ENCODE peak calls at places on chromosomes 11 and 22, in five cellular contexts. One of them, this sample, is unnamed.

GRCh38 chr22:20155330-20156041 is 4.6 kb upstream of the CCDC188 start:
- DNase-seq in AG04450: no peak
- DNase-seq in foreskin fibroblast: peak
- DNase-seq in BJ: no peak
- DNase-seq in heart left ventricle: peak
- DNase-seq in this sample: no peak

GRCh38 chr11:125063429-125064043 is 431 bp downstream of the SLC37A2 start:
- DNase-seq in AG04450: no peak
- DNase-seq in foreskin fibroblast: no peak
- DNase-seq in BJ: no peak
- DNase-seq in heart left ventricle: no peak
- DNase-seq in this sample: no peak

GRCh38 chr11:104547996-104548661 is 350.1 kb downstream of the CASP12 start:
- DNase-seq in AG04450: no peak
- DNase-seq in foreskin fibroblast: peak
- DNase-seq in BJ: no peak
- DNase-seq in heart left ventricle: no peak
- DNase-seq in this sample: no peak

GRCh38 chr11:45092901-45093760 is 53.3 kb upstream of the PRDM11 start:
- DNase-seq in AG04450: no peak
- DNase-seq in foreskin fibroblast: no peak
- DNase-seq in BJ: no peak
- DNase-seq in heart left ventricle: no peak
- DNase-seq in this sample: peak

GRCh38 chr11:20397281-20397680 is 9.8 kb downstream of the PRMT3 start:
- DNase-seq in AG04450: peak
- DNase-seq in foreskin fibroblast: peak
- DNase-seq in BJ: no peak
- DNase-seq in heart left ventricle: no peak
- DNase-seq in this sample: peak

GRCh38 chr11:67240575-67241389 is 25.5 kb upstream of the GRK2 start:
- DNase-seq in AG04450: peak
- DNase-seq in foreskin fibroblast: peak
- DNase-seq in BJ: peak
- DNase-seq in heart left ventricle: peak
- DNase-seq in this sample: peak

GRCh38 chr11:65811764-65812475 is 21.8 kb upstream of the SNX32 start:
- DNase-seq in AG04450: no peak
- DNase-seq in foreskin fibroblast: no peak
- DNase-seq in BJ: no peak
- DNase-seq in heart left ventricle: no peak
- DNase-seq in this sample: no peak

GRCh38 chr11:30479899-30480298 is 106.3 kb downstream of the MPPED2 start:
- DNase-seq in AG04450: no peak
- DNase-seq in foreskin fibroblast: no peak
- DNase-seq in BJ: no peak
- DNase-seq in heart left ventricle: no peak
- DNase-seq in this sample: no peak

GRCh38 chr11:126742582-126742981 is 258.0 kb downstream of the KIRREL3 start:
- DNase-seq in AG04450: no peak
- DNase-seq in foreskin fibroblast: no peak
- DNase-seq in BJ: no peak
- DNase-seq in heart left ventricle: no peak
- DNase-seq in this sample: no peak

GRCh38 chr22:45428391-45429385 is 15.2 kb downstream of the RIBC2 start:
- DNase-seq in AG04450: no peak
- DNase-seq in foreskin fibroblast: no peak
- DNase-seq in BJ: no peak
- DNase-seq in heart left ventricle: no peak
- DNase-seq in this sample: no peak

GRCh38 chr11:13896175-13896989 is 66.1 kb upstream of the SPON1 start:
- DNase-seq in AG04450: no peak
- DNase-seq in foreskin fibroblast: peak
- DNase-seq in BJ: no peak
- DNase-seq in heart left ventricle: no peak
- DNase-seq in this sample: no peak

GRCh38 chr11:67057410-67057757 is 737 bp downstream of the RHOD start:
- DNase-seq in AG04450: no peak
- DNase-seq in foreskin fibroblast: peak
- DNase-seq in BJ: no peak
- DNase-seq in heart left ventricle: no peak
- DNase-seq in this sample: no peak

GRCh38 chr11:47376543-47377371 is 1.6 kb downstream of the SPI1 start:
- DNase-seq in AG04450: no peak
- DNase-seq in foreskin fibroblast: no peak
- DNase-seq in BJ: no peak
- DNase-seq in heart left ventricle: peak
- DNase-seq in this sample: no peak

GRCh38 chr11:28366549-28367341 is 258.6 kb downstream of the METTL15 start:
- DNase-seq in AG04450: peak
- DNase-seq in foreskin fibroblast: peak
- DNase-seq in BJ: no peak
- DNase-seq in heart left ventricle: no peak
- DNase-seq in this sample: no peak

GRCh38 chr11:9601041-9601875 is 27.8 kb downstream of the WEE1 start:
- DNase-seq in AG04450: peak
- DNase-seq in foreskin fibroblast: peak
- DNase-seq in BJ: no peak
- DNase-seq in heart left ventricle: peak
- DNase-seq in this sample: peak

GRCh38 chr22:42173183-42173926 is 42.7 kb upstream of the CYP2D6 start:
- DNase-seq in AG04450: no peak
- DNase-seq in foreskin fibroblast: no peak
- DNase-seq in BJ: no peak
- DNase-seq in heart left ventricle: no peak
- DNase-seq in this sample: no peak

GRCh38 chr11:36034572-36035331 is 90.9 kb downstream of the LDLRAD3 start:
- DNase-seq in AG04450: peak
- DNase-seq in foreskin fibroblast: peak
- DNase-seq in BJ: peak
- DNase-seq in heart left ventricle: no peak
- DNase-seq in this sample: no peak

DNA sequence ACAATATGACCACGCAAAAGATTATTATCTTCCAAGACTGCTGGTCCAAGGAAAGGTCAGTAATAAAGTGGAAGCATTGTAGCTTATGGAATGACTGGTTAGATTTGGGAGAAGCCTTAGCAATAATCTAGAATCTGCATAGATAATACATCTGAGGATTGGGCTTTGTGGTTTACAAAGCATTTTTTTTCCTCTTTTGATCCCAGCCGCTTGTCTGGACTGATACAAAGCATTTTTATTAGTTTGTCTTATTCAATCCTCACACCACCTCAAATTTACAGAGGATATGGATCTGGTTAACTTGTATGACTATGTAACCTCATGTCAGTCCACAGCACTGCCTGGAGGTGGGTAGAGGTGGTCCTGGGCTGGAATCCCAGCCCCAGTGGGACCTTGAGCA is 990 bp upstream of the THRSP start:
- DNase-seq in AG04450: no peak
- DNase-seq in foreskin fibroblast: no peak
- DNase-seq in BJ: no peak
- DNase-seq in heart left ventricle: no peak
- DNase-seq in this sample: no peak
- H3K4me3 ChIP-seq in AG04450: no peak
- H3K4me3 ChIP-seq in foreskin fibroblast: no peak
- H3K4me3 ChIP-seq in BJ: no peak
- H3K4me3 ChIP-seq in heart left ventricle: no peak
- H3K4me3 ChIP-seq in this sample: no peak

DNA sequence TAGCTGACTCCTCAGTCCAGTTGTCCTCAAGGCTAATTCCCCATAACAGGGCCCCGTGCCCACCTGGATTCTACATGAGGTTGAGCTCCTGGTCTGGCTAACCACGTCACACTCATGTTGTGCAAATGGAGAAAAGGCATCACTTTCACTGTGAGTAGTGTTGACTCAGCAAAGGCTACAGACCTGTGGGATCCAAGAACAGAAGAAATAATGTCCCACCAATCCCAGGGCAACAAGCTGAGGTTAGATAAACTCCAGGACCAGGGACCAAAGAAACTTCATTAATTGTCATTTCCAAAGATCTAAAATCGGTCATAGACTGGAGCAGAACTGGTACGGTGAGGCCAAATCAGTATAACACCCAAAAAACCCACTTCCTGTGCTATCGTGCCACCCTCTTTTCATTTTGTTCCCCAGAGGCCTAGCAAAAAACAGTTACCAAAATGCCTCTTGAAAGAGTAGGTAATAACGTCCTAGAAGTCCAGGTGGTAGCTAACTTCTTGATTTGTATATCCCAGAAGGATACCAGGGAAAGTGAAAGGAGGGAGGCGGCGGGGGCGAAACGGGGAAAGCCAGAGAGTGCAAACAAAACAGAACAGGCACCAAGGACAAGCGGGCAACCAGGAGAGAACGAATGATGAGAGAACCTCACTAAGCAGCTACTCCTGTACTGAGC is 1.4 kb downstream of the PCSK7 start:
- DNase-seq in AG04450: no peak
- DNase-seq in foreskin fibroblast: no peak
- DNase-seq in BJ: no peak
- DNase-seq in heart left ventricle: no peak
- DNase-seq in this sample: peak
- H3K4me3 ChIP-seq in AG04450: peak
- H3K4me3 ChIP-seq in foreskin fibroblast: peak
- H3K4me3 ChIP-seq in BJ: no peak
- H3K4me3 ChIP-seq in heart left ventricle: no peak
- H3K4me3 ChIP-seq in this sample: peak

GRCh38 chr22:29912141-29912540 is 29.2 kb downstream of the MTMR3 start:
- DNase-seq in AG04450: no peak
- DNase-seq in foreskin fibroblast: no peak
- DNase-seq in BJ: no peak
- DNase-seq in heart left ventricle: no peak
- DNase-seq in this sample: no peak

GRCh38 chr22:29914991-29915390 is 32.0 kb downstream of the MTMR3 start:
- DNase-seq in AG04450: no peak
- DNase-seq in foreskin fibroblast: no peak
- DNase-seq in BJ: no peak
- DNase-seq in heart left ventricle: no peak
- DNase-seq in this sample: no peak

GRCh38 chr22:29916007-29916544 is 33.1 kb downstream of the MTMR3 start:
- DNase-seq in AG04450: peak
- DNase-seq in foreskin fibroblast: peak
- DNase-seq in BJ: no peak
- DNase-seq in heart left ventricle: no peak
- DNase-seq in this sample: no peak

GRCh38 chr22:29914165-29914564 is 31.2 kb downstream of the MTMR3 start:
- DNase-seq in AG04450: peak
- DNase-seq in foreskin fibroblast: peak
- DNase-seq in BJ: peak
- DNase-seq in heart left ventricle: no peak
- DNase-seq in this sample: no peak

GRCh38 chr22:29912605-29913398 is 29.8 kb downstream of the MTMR3 start:
- DNase-seq in AG04450: peak
- DNase-seq in foreskin fibroblast: peak
- DNase-seq in BJ: peak
- DNase-seq in heart left ventricle: no peak
- DNase-seq in this sample: no peak
- H3K4me3 ChIP-seq in AG04450: no peak
- H3K4me3 ChIP-seq in foreskin fibroblast: no peak
- H3K4me3 ChIP-seq in BJ: no peak
- H3K4me3 ChIP-seq in heart left ventricle: no peak
- H3K4me3 ChIP-seq in this sample: no peak

DNA sequence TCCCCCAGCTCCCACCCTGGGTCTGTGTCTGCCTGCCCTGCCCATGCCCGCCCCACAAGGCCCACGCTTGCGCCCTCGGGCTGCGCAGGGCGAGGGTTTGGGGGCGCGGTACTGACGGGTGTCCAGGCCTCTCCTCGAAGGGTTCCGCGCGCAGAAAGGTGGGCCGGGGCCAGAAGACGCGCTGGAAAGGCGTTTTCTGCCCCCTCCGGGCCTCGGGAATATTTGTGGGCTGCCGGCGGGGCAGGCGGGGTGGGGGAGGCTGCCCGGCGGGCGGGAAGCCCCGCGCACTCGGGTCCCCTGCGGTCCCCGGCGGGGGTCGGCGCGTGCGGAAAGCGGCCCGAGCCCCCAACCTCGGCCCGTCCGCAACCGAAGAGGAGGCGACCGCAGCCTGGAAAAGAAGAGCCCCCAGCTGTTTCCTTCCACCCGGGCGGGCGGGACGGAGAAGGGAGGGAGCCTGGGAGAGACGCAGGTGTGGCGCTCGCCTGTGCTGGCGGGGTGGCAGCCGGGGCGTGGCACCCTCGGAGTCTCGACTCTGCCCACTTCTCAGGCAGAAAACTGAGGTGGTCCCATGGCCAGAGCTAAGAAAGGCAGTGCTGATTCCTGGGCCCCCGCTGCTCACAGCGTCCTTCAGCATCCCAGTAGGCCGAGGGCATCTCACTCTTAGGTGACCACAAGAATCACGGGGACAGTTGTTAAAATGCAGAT is 59.0 kb downstream of the THAP12 start:
- DNase-seq in AG04450: no peak
- DNase-seq in foreskin fibroblast: no peak
- DNase-seq in BJ: no peak
- DNase-seq in heart left ventricle: no peak
- DNase-seq in this sample: no peak
- H3K4me3 ChIP-seq in AG04450: no peak
- H3K4me3 ChIP-seq in foreskin fibroblast: no peak
- H3K4me3 ChIP-seq in BJ: no peak
- H3K4me3 ChIP-seq in heart left ventricle: no peak
- H3K4me3 ChIP-seq in this sample: no peak

DNA sequence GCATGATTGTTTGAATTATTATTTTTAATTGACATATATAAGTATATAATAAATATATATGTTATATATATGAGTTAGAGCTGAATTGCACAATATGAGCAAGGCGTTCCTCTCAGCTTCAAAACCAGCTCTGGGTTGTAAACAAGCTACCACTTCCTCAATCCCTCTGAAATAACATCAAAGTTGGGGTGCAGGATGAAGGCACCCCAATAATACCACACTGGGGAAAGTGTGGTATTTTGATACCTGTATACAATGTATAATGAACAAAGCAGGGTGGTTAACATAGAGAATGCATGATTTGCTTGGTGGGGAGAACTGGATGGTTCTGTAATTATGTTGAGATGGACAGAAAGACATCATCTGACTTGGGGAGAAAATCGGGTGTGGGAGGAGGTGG is 1.7 kb upstream of the SORL1 start:
- DNase-seq in AG04450: no peak
- DNase-seq in foreskin fibroblast: no peak
- DNase-seq in BJ: no peak
- DNase-seq in heart left ventricle: no peak
- DNase-seq in this sample: no peak
- H3K4me3 ChIP-seq in AG04450: no peak
- H3K4me3 ChIP-seq in foreskin fibroblast: no peak
- H3K4me3 ChIP-seq in BJ: no peak
- H3K4me3 ChIP-seq in heart left ventricle: no peak
- H3K4me3 ChIP-seq in this sample: no peak

GRCh38 chr11:63762662-63763505 is 5.7 kb downstream of the ZFTA start:
- DNase-seq in AG04450: no peak
- DNase-seq in foreskin fibroblast: peak
- DNase-seq in BJ: no peak
- DNase-seq in heart left ventricle: peak
- DNase-seq in this sample: no peak
- H3K4me3 ChIP-seq in AG04450: no peak
- H3K4me3 ChIP-seq in foreskin fibroblast: no peak
- H3K4me3 ChIP-seq in BJ: no peak
- H3K4me3 ChIP-seq in heart left ventricle: peak
- H3K4me3 ChIP-seq in this sample: no peak

DNA sequence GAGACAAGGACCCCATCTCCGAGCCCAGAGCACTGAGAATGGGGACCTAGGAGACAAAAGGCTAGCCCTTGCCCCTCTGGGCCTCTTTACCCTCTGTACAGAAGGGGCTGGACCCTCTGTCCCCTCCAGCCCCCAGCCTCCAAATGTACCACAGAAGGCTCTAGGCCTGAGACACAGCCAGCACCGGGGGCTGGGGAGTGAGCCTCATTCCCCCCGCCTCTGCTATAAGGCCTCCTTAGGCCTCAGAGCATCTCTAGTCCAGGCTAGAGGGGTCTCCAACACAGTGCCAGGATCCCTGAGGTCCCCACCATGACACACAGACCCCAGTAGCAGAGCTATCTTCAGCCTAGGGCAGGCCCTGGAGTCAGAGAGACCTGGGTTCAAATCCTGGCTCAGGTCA is 4.8 kb downstream of the SMTN start:
- DNase-seq in AG04450: no peak
- DNase-seq in foreskin fibroblast: no peak
- DNase-seq in BJ: no peak
- DNase-seq in heart left ventricle: no peak
- DNase-seq in this sample: no peak
- H3K4me3 ChIP-seq in AG04450: no peak
- H3K4me3 ChIP-seq in foreskin fibroblast: peak
- H3K4me3 ChIP-seq in BJ: no peak
- H3K4me3 ChIP-seq in heart left ventricle: peak
- H3K4me3 ChIP-seq in this sample: no peak